ENCODE peak calls at places on chromosome 17, in four cellular contexts. One of them, this sample, is unnamed. For H4K20me1, the result is how much of the 10 kb centered on the place peaks cover.

GRCh38 chr17:34556384-34556783 is 23.0 kb upstream of the TMEM132E start:
- DNase-seq in SK-N-SH: no peak
- DNase-seq in endothelial cell of umbilical vein: no peak
- DNase-seq in HCT116: no peak
- DNase-seq in this sample: peak

GRCh38 chr17:45688353-45688752 is 95.8 kb upstream of the CRHR1 start:
- DNase-seq in SK-N-SH: no peak
- DNase-seq in endothelial cell of umbilical vein: no peak
- DNase-seq in HCT116: no peak
- DNase-seq in this sample: no peak

GRCh38 chr17:65405563-65405962 is 155.9 kb downstream of the AXIN2 start:
- DNase-seq in SK-N-SH: no peak
- DNase-seq in endothelial cell of umbilical vein: no peak
- DNase-seq in HCT116: no peak
- DNase-seq in this sample: no peak

GRCh38 chr17:6471531-6472465 is 27.5 kb downstream of the PIMREG start:
- DNase-seq in SK-N-SH: no peak
- DNase-seq in endothelial cell of umbilical vein: peak
- DNase-seq in HCT116: no peak
- DNase-seq in this sample: peak

GRCh38 chr17:39196820-39197331 is 593 bp downstream of the CACNB1 start:
- DNase-seq in SK-N-SH: peak
- DNase-seq in endothelial cell of umbilical vein: no peak
- DNase-seq in HCT116: no peak
- DNase-seq in this sample: peak

GRCh38 chr17:72534776-72535175 is 414.0 kb downstream of the SOX9 start:
- DNase-seq in SK-N-SH: no peak
- DNase-seq in endothelial cell of umbilical vein: no peak
- DNase-seq in HCT116: no peak
- DNase-seq in this sample: no peak

GRCh38 chr17:82449136-82449882 is 1.2 kb downstream of the CYBC1 start:
- DNase-seq in SK-N-SH: peak
- DNase-seq in endothelial cell of umbilical vein: no peak
- DNase-seq in HCT116: no peak
- DNase-seq in this sample: no peak

GRCh38 chr17:68085751-68086445 is 50.4 kb downstream of the KPNA2 start:
- DNase-seq in SK-N-SH: no peak
- DNase-seq in endothelial cell of umbilical vein: peak
- DNase-seq in HCT116: no peak
- DNase-seq in this sample: no peak

GRCh38 chr17:81481011-81481799 is 31.4 kb downstream of the ACTG1 start:
- DNase-seq in SK-N-SH: peak
- DNase-seq in endothelial cell of umbilical vein: peak
- DNase-seq in HCT116: no peak
- DNase-seq in this sample: peak

GRCh38 chr17:42276609-42277341 is 584 bp upstream of the STAT5B start:
- DNase-seq in SK-N-SH: peak
- DNase-seq in endothelial cell of umbilical vein: peak
- DNase-seq in HCT116: no peak
- DNase-seq in this sample: peak

GRCh38 chr17:65487161-65487560 is 74.3 kb downstream of the AXIN2 start:
- DNase-seq in SK-N-SH: no peak
- DNase-seq in endothelial cell of umbilical vein: no peak
- DNase-seq in HCT116: no peak
- DNase-seq in this sample: no peak

GRCh38 chr17:40472733-40473452 is 28.5 kb downstream of the TNS4 start:
- DNase-seq in SK-N-SH: no peak
- DNase-seq in endothelial cell of umbilical vein: no peak
- DNase-seq in HCT116: no peak
- DNase-seq in this sample: peak

GRCh38 chr17:59764292-59764741 is 56.9 kb downstream of the VMP1 start:
- DNase-seq in SK-N-SH: no peak
- DNase-seq in endothelial cell of umbilical vein: no peak
- DNase-seq in HCT116: no peak
- DNase-seq in this sample: peak

GRCh38 chr17:77615672-77616242 is 342.7 kb upstream of the TNRC6C start:
- DNase-seq in SK-N-SH: no peak
- DNase-seq in endothelial cell of umbilical vein: no peak
- DNase-seq in HCT116: no peak
- DNase-seq in this sample: no peak

GRCh38 chr17:80949451-80950421 is 41.9 kb upstream of the CHMP6 start:
- DNase-seq in SK-N-SH: no peak
- DNase-seq in endothelial cell of umbilical vein: no peak
- DNase-seq in HCT116: no peak
- DNase-seq in this sample: no peak

GRCh38 chr17:78351449-78352006 is 8.3 kb downstream of the SOCS3 start:
- DNase-seq in SK-N-SH: no peak
- DNase-seq in endothelial cell of umbilical vein: no peak
- DNase-seq in HCT116: no peak
- DNase-seq in this sample: peak

GRCh38 chr17:62996221-62996620 is 30.2 kb downstream of the TANC2 start:
- DNase-seq in SK-N-SH: no peak
- DNase-seq in endothelial cell of umbilical vein: no peak
- DNase-seq in HCT116: no peak
- DNase-seq in this sample: no peak

GRCh38 chr17:77312061-77312684 is 171.4 kb downstream of the SEC14L1 start:
- DNase-seq in SK-N-SH: peak
- DNase-seq in endothelial cell of umbilical vein: no peak
- DNase-seq in HCT116: no peak
- DNase-seq in this sample: no peak

GRCh38 chr17:40315206-40315605 is 6.2 kb downstream of the RARA start:
- DNase-seq in SK-N-SH: no peak
- DNase-seq in endothelial cell of umbilical vein: no peak
- DNase-seq in HCT116: no peak
- DNase-seq in this sample: no peak

GRCh38 chr17:39165844-39166349 is at the start of gene ARL5C:
- DNase-seq in SK-N-SH: no peak
- DNase-seq in endothelial cell of umbilical vein: no peak
- DNase-seq in HCT116: no peak
- DNase-seq in this sample: no peak

GRCh38 chr17:19703776-19704371 is 12.5 kb downstream of the SLC47A2 start:
- DNase-seq in SK-N-SH: peak
- DNase-seq in endothelial cell of umbilical vein: no peak
- DNase-seq in HCT116: no peak
- DNase-seq in this sample: no peak

DNA sequence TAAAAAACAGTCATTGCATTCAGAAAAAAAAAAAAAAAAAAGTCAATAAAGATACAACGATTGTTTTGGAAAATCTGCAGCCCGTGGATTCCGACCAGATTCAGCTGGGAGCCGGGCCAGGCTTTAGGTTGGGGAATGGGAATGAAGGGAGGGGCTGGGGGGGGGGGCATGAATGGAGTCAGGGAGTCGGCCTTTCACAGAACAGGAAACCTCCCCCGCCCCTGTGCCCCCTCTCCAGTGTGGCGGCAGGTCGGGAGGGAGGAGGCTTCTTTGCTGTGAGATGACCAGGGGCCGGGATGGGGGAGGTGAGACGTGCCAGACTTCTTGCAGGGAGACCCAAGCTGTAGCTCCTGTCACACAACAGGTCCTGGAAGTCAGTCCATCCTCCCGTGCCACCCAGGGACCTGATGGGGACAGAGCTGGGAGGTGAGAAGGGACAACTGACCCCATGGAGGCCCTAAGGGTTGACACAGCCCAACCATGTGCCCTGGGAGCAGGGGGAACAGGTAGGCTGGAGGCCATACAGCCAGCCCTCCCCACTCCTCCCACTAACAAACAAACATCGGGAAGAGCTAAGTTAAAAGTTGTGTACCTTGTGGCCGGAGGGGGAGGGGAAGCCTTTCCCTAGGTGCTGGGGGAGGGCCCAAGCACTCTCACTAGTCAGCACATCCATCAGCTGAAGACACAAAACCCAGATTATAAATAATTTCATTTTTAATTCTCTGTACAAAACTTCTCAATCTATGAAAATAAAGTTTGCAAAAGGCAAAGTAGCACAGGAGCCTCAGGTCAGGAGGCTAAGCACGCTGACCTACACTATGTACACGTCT is 25.2 kb downstream of the SREBF1 start:
- DNase-seq in SK-N-SH: no peak
- DNase-seq in endothelial cell of umbilical vein: peak
- DNase-seq in HCT116: no peak
- DNase-seq in this sample: no peak
- H4K20me1 ChIP-seq in SK-N-SH: under half
- H4K20me1 ChIP-seq in endothelial cell of umbilical vein: under half
- H4K20me1 ChIP-seq in HCT116: under half
- H4K20me1 ChIP-seq in this sample: under half

GRCh38 chr17:17120716-17121115 is 78.5 kb downstream of the MPRIP start:
- DNase-seq in SK-N-SH: peak
- DNase-seq in endothelial cell of umbilical vein: no peak
- DNase-seq in HCT116: no peak
- DNase-seq in this sample: no peak
- H3K27ac ChIP-seq in SK-N-SH: peak
- H3K27ac ChIP-seq in endothelial cell of umbilical vein: no peak
- H3K27ac ChIP-seq in HCT116: no peak
- H3K27ac ChIP-seq in this sample: peak

DNA sequence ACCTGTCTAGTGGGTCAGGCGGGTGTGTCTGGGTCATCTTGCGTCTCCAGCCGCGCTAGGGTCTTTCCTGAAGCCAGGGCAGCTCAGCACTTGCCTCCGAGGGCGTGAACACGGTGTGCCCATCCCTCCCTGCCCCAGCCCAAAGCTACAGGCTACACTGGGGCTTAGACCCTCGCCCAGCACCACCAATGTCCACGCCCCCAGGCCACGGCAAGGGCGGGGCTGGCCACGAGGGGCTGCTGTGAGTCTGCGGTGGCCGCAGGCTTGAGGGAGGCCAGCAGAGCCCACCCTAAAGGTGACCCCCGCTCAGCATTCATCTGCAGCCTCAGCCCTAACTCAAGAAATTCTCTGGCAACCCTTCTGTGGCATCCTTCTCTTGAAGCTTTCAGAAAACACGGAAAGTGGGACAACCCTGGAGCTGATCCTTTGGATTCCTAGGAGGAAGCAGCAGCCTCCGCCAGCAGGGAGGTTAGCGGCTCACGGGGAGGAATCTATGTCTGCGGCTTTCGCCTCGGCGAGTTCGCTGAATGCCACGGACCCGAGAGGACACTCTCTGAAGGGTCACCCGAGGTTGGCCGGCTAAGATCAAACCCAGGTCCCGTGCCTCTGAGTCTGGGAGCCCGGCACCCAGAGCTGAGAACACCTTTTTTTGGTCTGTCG is 41.7 kb downstream of the TIMM22 start:
- DNase-seq in SK-N-SH: no peak
- DNase-seq in endothelial cell of umbilical vein: no peak
- DNase-seq in HCT116: no peak
- DNase-seq in this sample: no peak
- H3K4me2 ChIP-seq in SK-N-SH: no peak
- H3K4me2 ChIP-seq in endothelial cell of umbilical vein: no peak
- H3K4me2 ChIP-seq in HCT116: no peak
- H3K4me2 ChIP-seq in this sample: no peak

DNA sequence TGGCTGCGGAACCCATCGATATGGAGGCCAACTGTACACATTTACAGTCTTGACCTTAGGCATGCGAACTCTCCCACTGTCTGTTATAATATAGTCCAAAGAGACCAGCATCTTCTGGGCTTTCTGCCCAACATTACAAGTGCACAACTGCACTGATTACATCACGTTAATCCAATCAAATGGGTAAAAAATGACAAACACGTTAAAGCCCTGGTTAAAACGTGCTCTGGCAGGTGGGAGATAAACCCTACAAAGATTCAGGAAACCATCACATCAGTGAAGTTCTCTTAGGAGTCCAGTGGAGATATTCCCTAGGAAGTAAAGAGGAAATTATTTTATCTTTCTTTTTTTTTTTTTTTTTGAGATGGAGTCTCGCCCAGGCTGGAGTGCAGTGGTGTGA is 23.7 kb upstream of the XYLT2 start:
- DNase-seq in SK-N-SH: peak
- DNase-seq in endothelial cell of umbilical vein: no peak
- DNase-seq in HCT116: no peak
- DNase-seq in this sample: no peak
- H4K20me1 ChIP-seq in SK-N-SH: under half
- H4K20me1 ChIP-seq in endothelial cell of umbilical vein: under half
- H4K20me1 ChIP-seq in HCT116: under half
- H4K20me1 ChIP-seq in this sample: under half

This sample was measured in GM23248.